ENCODE peak calls at places on chromosome 3, in ten cellular contexts. T is trophoblast cell; Z is CD8-positive, alpha-beta T cell; K is heart left ventricle; F is fibroblast of lung; M is CD4-positive, alpha-beta memory T cell; H is PC-3; J is esophagus squamous epithelium; N is A673; Y is uterus. C is an unnamed sample. For H3K9me3, the result is how much of the 10 kb centered on the place peaks cover.

GRCh38 chr3:99921377-99921695 is 103.7 kb downstream of the CMSS1 start:
- DNase-seq in F (no peak), H (no peak), N (no peak), K (no peak), Y (no peak), J (no peak), Z (no peak), T (no peak), M (no peak), C (no peak)

GRCh38 chr3:96294143-96294542 is 520.3 kb upstream of the EPHA6 start:
- DNase-seq in Y (no peak), F (no peak), J (no peak), N (no peak), H (no peak), K (no peak), Z (no peak), T (no peak), M (no peak), C (no peak)

GRCh38 chr3:63580151-63580550 is 72.3 kb upstream of the SNTN start:
- DNase-seq in Z (no peak), F (no peak), N (peak), K (no peak), M (no peak), T (peak), Y (no peak), J (no peak), H (peak), C (no peak)

GRCh38 chr3:66812126-66812525 is 186.0 kb upstream of the KBTBD8 start:
- DNase-seq in M (no peak), Z (no peak), H (no peak), F (peak), N (peak), Y (no peak), K (no peak), T (no peak), J (no peak), C (no peak)

GRCh38 chr3:141127344-141128125 is 76.4 kb downstream of the SPSB4 start:
- DNase-seq in K (no peak), M (no peak), T (no peak), Y (no peak), J (no peak), Z (no peak), H (no peak), F (no peak), N (no peak), C (peak)

GRCh38 chr3:45966969-45967640 is 23.8 kb downstream of the CXCR6 start:
- DNase-seq in J (no peak), F (no peak), Y (no peak), K (no peak), T (no peak), Z (no peak), M (no peak), N (no peak), H (no peak), C (no peak)

GRCh38 chr3:46869440-46869839 is 6.2 kb upstream of the MYL3 start:
- DNase-seq in N (no peak), J (no peak), M (no peak), T (no peak), Z (no peak), F (no peak), H (no peak), Y (no peak), K (no peak), C (no peak)

GRCh38 chr3:107962946-107963345 is 127.9 kb downstream of the CD47 start:
- DNase-seq in T (peak), F (peak), N (no peak), M (no peak), K (no peak), J (no peak), H (peak), Z (no peak), Y (peak), C (no peak)

GRCh38 chr3:138399766-138400165 is 34.6 kb upstream of the ESYT3 start:
- DNase-seq in F (no peak), N (no peak), M (no peak), Z (no peak), Y (no peak), J (no peak), T (no peak), H (no peak), K (no peak), C (no peak)

GRCh38 chr3:10284496-10284895 is 8.3 kb downstream of the GHRL start:
- DNase-seq in H (no peak), J (no peak), F (no peak), K (no peak), Y (no peak), M (peak), Z (no peak), N (no peak), T (no peak), C (no peak)

GRCh38 chr3:63877737-63878393 is 14.2 kb downstream of the ATXN7 start:
- DNase-seq in T (no peak), M (no peak), N (no peak), Z (no peak), J (no peak), F (peak), Y (no peak), K (no peak), H (no peak), C (no peak)

GRCh38 chr3:197031315-197032285 is 2.0 kb upstream of the MELTF start:
- DNase-seq in N (peak), Y (peak), F (peak), J (no peak), M (no peak), K (peak), T (peak), Z (no peak), H (peak), C (no peak)

GRCh38 chr3:141384575-141384974 is 16.3 kb downstream of the ZBTB38 start:
- DNase-seq in Y (no peak), N (no peak), H (no peak), F (no peak), Z (no peak), K (no peak), J (no peak), M (no peak), T (no peak), C (no peak)

GRCh38 chr3:81778678-81779182 is 17.3 kb upstream of the GBE1 start:
- DNase-seq in M (no peak), K (no peak), H (no peak), Y (no peak), Z (no peak), J (no peak), F (peak), N (no peak), T (no peak), C (no peak)

GRCh38 chr3:116929534-116930222 is 220.1 kb downstream of the TUSC7 start:
- DNase-seq in Y (no peak), Z (no peak), F (no peak), N (peak), K (no peak), J (no peak), T (no peak), H (peak), M (no peak), C (no peak)

GRCh38 chr3:51374456-51374855 is 10.6 kb upstream of the MANF start:
- DNase-seq in Y (no peak), H (no peak), J (no peak), Z (no peak), M (no peak), F (no peak), N (no peak), K (no peak), T (no peak), C (no peak)

GRCh38 chr3:156751461-156752025 is 74.6 kb upstream of the LEKR1 start:
- DNase-seq in T (no peak), N (peak), Y (peak), Z (no peak), J (no peak), K (no peak), H (no peak), M (no peak), F (peak), C (no peak)

GRCh38 chr3:159416854-159417253 is 571.8 kb upstream of the IL12A start:
- DNase-seq in H (peak), F (peak), Y (no peak), M (no peak), J (no peak), N (no peak), T (no peak), K (no peak), Z (no peak), C (no peak)

GRCh38 chr3:50201573-50202315 is 3.3 kb upstream of the SLC38A3 start:
- DNase-seq in K (peak), Z (no peak), T (no peak), Y (no peak), N (no peak), M (no peak), H (no peak), F (no peak), J (no peak), C (peak)

GRCh38 chr3:88195951-88196434 is 46.2 kb downstream of the C3orf38 start:
- DNase-seq in M (no peak), H (no peak), N (no peak), Z (no peak), F (peak), Y (no peak), T (peak), K (no peak), J (no peak), C (no peak)

GRCh38 chr3:179495483-179495882 is 44.2 kb upstream of the GNB4 start:
- DNase-seq in N (no peak), H (no peak), J (no peak), K (no peak), M (no peak), F (no peak), Z (no peak), Y (no peak), T (no peak), C (no peak)
- H3K9me3 ChIP-seq in N (under half), H (under half), J (under half), K (half or more), M (under half), F (under half), Z (under half), Y (under half), T (under half), C (under half)

GRCh38 chr3:5022966-5023776 is 43.9 kb downstream of the BHLHE40 start:
- DNase-seq in K (no peak), J (no peak), N (peak), Z (no peak), F (peak), Y (peak), H (peak), T (peak), M (no peak), C (no peak)

GRCh38 chr3:5021571-5022092 is 42.4 kb downstream of the BHLHE40 start:
- DNase-seq in H (peak), Z (no peak), T (peak), Y (no peak), M (no peak), F (peak), J (no peak), N (no peak), K (no peak), C (no peak)

GRCh38 chr3:5022187-5022965 is 43.1 kb downstream of the BHLHE40 start:
- DNase-seq in K (no peak), J (no peak), T (peak), M (no peak), H (peak), Z (no peak), F (peak), N (no peak), Y (no peak), C (no peak)

GRCh38 chr3:5026046-5026362 is 46.8 kb downstream of the BHLHE40 start:
- DNase-seq in J (no peak), Z (no peak), H (no peak), Y (no peak), N (no peak), K (no peak), T (peak), F (no peak), M (no peak), C (no peak)

GRCh38 chr3:5023777-5024346 is 44.6 kb downstream of the BHLHE40 start:
- DNase-seq in F (no peak), Y (no peak), Z (no peak), T (no peak), N (no peak), H (no peak), M (no peak), J (no peak), K (no peak), C (no peak)
- H3K27ac ChIP-seq in F (peak), Y (peak), Z (no peak), T (peak), N (no peak), H (peak), M (no peak), J (peak), K (peak), C (no peak)

GRCh38 chr3:135966875-135967274 is 1.3 kb downstream of the PPP2R3A start:
- DNase-seq in J (no peak), N (no peak), Z (no peak), T (no peak), H (no peak), K (no peak), M (no peak), Y (no peak), F (no peak), C (no peak)
- H3K4me3 ChIP-seq in J (peak), N (no peak), Z (no peak), T (no peak), H (peak), K (peak), M (no peak), Y (peak), F (peak), C (peak)

DNA sequence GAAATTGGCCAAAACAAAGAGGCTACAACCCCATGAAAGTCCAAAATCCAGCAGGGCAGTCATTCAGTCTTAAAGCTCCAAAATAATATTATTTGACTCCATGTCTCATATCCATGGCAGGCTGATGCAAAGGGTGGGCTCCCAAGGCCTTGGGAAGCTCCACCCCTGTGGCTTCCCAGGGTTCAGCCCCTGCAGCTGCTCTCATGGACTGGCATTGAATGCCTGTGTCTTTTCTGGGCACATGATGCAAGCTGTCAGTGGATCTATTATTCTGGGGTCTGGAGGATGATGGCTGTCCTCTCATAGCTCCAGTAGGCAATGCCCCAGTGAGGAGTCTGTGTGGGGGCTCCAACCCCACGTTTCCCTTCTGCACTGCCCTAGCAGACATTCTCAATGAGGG is 81.8 kb downstream of the ZMAT3 start:
- DNase-seq in F (no peak), Y (no peak), T (no peak), H (no peak), N (no peak), M (no peak), Z (no peak), J (no peak), K (no peak), C (no peak)
- H3K9me3 ChIP-seq in F (under half), Y (under half), T (under half), H (under half), N (under half), M (under half), Z (under half), J (under half), K (under half), C (under half)

C was measured in pancreas.